ENCODE peak calls at places on chromosomes 16 and 17, in six cellular contexts. C is activated effector memory CD4-positive, alpha-beta T cell treated with Interleukin-2 at 50 U/mL for 16 hours; F is body of pancreas; E is cardiac fibroblast; L is NCI-H1105; Z is astrocyte of the hippocampus. M is an unnamed sample.

GRCh38 chr17:9401434-9401833 is 174.2 kb downstream of the STX8 start:
- DNase-seq in C (no peak), F (no peak), E (peak), L (no peak), Z (peak), M (no peak)

GRCh38 chr17:17691468-17692263 is 10.4 kb downstream of the RAI1 start:
- DNase-seq in C (no peak), F (no peak), E (no peak), L (no peak), Z (no peak), M (no peak)

GRCh38 chr16:72025404-72026114 is 17.0 kb downstream of the DHODH start:
- DNase-seq in C (no peak), F (no peak), E (no peak), L (no peak), Z (no peak), M (no peak)

GRCh38 chr17:70896843-70897242 is 727.5 kb downstream of the KCNJ2 start:
- DNase-seq in C (no peak), F (no peak), E (no peak), L (no peak), Z (no peak), M (no peak)

GRCh38 chr17:49548506-49549310 is 27.0 kb upstream of the NXPH3 start:
- DNase-seq in C (no peak), F (no peak), E (peak), L (no peak), Z (peak), M (no peak)

GRCh38 chr16:59510008-59510424 is 775.9 kb upstream of the GOT2 start:
- DNase-seq in C (no peak), F (no peak), E (no peak), L (no peak), Z (peak), M (no peak)

GRCh38 chr17:80051681-80052080 is 15.2 kb downstream of the CCDC40 start:
- DNase-seq in C (no peak), F (no peak), E (no peak), L (no peak), Z (no peak), M (no peak)

GRCh38 chr16:76574651-76575050 is 297.4 kb downstream of the CNTNAP4 start:
- DNase-seq in C (no peak), F (no peak), E (no peak), L (no peak), Z (no peak), M (no peak)

GRCh38 chr17:4161179-4161559 is 18.2 kb downstream of the CYB5D2 start:
- DNase-seq in C (no peak), F (peak), E (peak), L (no peak), Z (peak), M (no peak)

GRCh38 chr17:27295945-27296344 is 2.0 kb downstream of the WSB1 start:
- DNase-seq in C (no peak), F (no peak), E (peak), L (no peak), Z (no peak), M (no peak)

GRCh38 chr17:61400786-61401279 is 1.2 kb downstream of the TBX2 start:
- DNase-seq in C (no peak), F (no peak), E (peak), L (no peak), Z (peak), M (no peak)

GRCh38 chr16:67542464-67542863 is 13.8 kb downstream of the RIPOR1 start:
- DNase-seq in C (peak), F (no peak), E (peak), L (no peak), Z (peak), M (no peak)